ENCODE peak calls at places on chromosomes 5 and 9, in ten cellular contexts. I is heart left ventricle, P is tibial artery, M is mammary epithelial cell, B is K562, J is transverse colon, H is neural progenitor cell, N is prostate gland, T is hepatocyte, D is heart right ventricle. F is an unnamed sample. For H3K36me3, the result is how much of the 10 kb centered on the place peaks cover.

GRCh38 chr5:124289122-124289521 is 457.3 kb downstream of the ZNF608 start:
- DNase-seq in H (no peak), I (peak), N (peak), T (no peak), D (peak), M (no peak), J (peak), B (no peak), P (peak), F (no peak)

GRCh38 chr9:137280478-137281344 is 3.2 kb downstream of the TOR4A start:
- DNase-seq in T (peak), H (peak), J (no peak), I (peak), N (no peak), D (peak), M (no peak), P (no peak), B (no peak), F (no peak)

GRCh38 chr5:27906481-27906880 is 868.1 kb upstream of the CDH9 start:
- DNase-seq in D (no peak), J (no peak), I (no peak), M (peak), T (no peak), B (no peak), H (no peak), N (no peak), P (no peak), F (no peak)

GRCh38 chr5:23001120-23001519 is 148.0 kb upstream of the CDH12 start:
- DNase-seq in D (no peak), H (no peak), I (no peak), B (no peak), M (no peak), N (no peak), P (no peak), T (no peak), J (no peak), F (no peak)

GRCh38 chr5:158273035-158273434 is 414.1 kb upstream of the CLINT1 start:
- DNase-seq in D (no peak), I (no peak), N (no peak), J (no peak), H (peak), B (no peak), T (no peak), M (no peak), P (no peak), F (no peak)

GRCh38 chr5:123151227-123151951 is 62.3 kb downstream of the PRDM6 start:
- DNase-seq in H (no peak), P (no peak), J (no peak), M (no peak), T (no peak), I (no peak), B (no peak), D (no peak), N (no peak), F (no peak)

GRCh38 chr5:126615286-126615685 is 14.5 kb downstream of the PHAX start:
- DNase-seq in J (no peak), H (no peak), P (no peak), D (no peak), T (no peak), M (no peak), B (no peak), I (no peak), N (no peak), F (no peak)

GRCh38 chr9:71911908-71912325 is 478 bp downstream of the C9orf85 start:
- DNase-seq in H (no peak), N (no peak), M (no peak), B (no peak), T (no peak), J (no peak), P (no peak), D (no peak), I (no peak), F (no peak)

GRCh38 chr5:5181650-5182324 is 41.7 kb downstream of the ADAMTS16 start:
- DNase-seq in H (peak), B (no peak), N (no peak), P (no peak), I (no peak), D (no peak), M (no peak), T (no peak), J (no peak), F (no peak)

GRCh38 chr5:31237159-31237558 is 43.7 kb downstream of the CDH6 start:
- DNase-seq in P (no peak), N (no peak), B (no peak), T (no peak), I (no peak), M (no peak), D (no peak), H (no peak), J (no peak), F (no peak)

GRCh38 chr5:43615445-43616184 is 12.6 kb downstream of the NNT start:
- DNase-seq in T (no peak), I (no peak), M (no peak), D (no peak), N (no peak), P (no peak), B (no peak), J (no peak), H (no peak), F (no peak)

GRCh38 chr5:1824903-1825841 is 24.0 kb downstream of the NDUFS6 start:
- DNase-seq in M (no peak), T (no peak), B (no peak), D (no peak), J (no peak), N (no peak), P (no peak), I (no peak), H (no peak), F (no peak)

GRCh38 chr9:71285191-71285656 is 163.8 kb upstream of the TRPM3 start:
- DNase-seq in T (peak), B (peak), H (peak), D (no peak), P (peak), I (peak), N (peak), J (peak), M (peak), F (no peak)

GRCh38 chr5:56637321-56637920 is 177.9 kb upstream of the MAP3K1 start:
- DNase-seq in P (no peak), B (no peak), H (no peak), J (no peak), M (no peak), I (no peak), D (no peak), T (peak), N (no peak), F (no peak)

GRCh38 chr9:76107487-76107886 is 217.0 kb downstream of the PCSK5 start:
- DNase-seq in J (no peak), M (no peak), B (no peak), N (no peak), I (peak), D (no peak), P (peak), T (no peak), H (no peak), F (no peak)

GRCh38 chr9:111980398-111980797 is 83.8 kb downstream of the UGCG start:
- DNase-seq in D (no peak), T (no peak), M (no peak), H (no peak), N (no peak), B (no peak), J (no peak), I (no peak), P (no peak), F (no peak)

GRCh38 chr5:96247733-96248132 is 185.3 kb downstream of the PCSK1 start:
- DNase-seq in P (no peak), D (no peak), T (no peak), N (no peak), J (no peak), I (no peak), M (no peak), H (no peak), B (no peak), F (no peak)

GRCh38 chr9:96484521-96484931 is 34.6 kb downstream of the HABP4 start:
- DNase-seq in N (no peak), I (no peak), T (no peak), B (no peak), M (no peak), D (no peak), P (no peak), H (no peak), J (no peak), F (no peak)

GRCh38 chr5:131418846-131419245 is 155.0 kb downstream of the CDC42SE2 start:
- DNase-seq in M (no peak), J (no peak), H (no peak), B (no peak), T (no peak), I (no peak), D (no peak), N (no peak), P (no peak), F (no peak)

GRCh38 chr5:131417240-131417869 is 153.5 kb downstream of the CDC42SE2 start:
- DNase-seq in T (peak), B (peak), N (peak), P (peak), M (peak), I (peak), H (peak), D (peak), J (peak), F (no peak)

GRCh38 chr5:131423056-131423455 is 159.2 kb downstream of the CDC42SE2 start:
- DNase-seq in B (no peak), D (no peak), P (no peak), N (no peak), T (peak), M (no peak), J (no peak), H (peak), I (no peak), F (no peak)

GRCh38 chr5:131416729-131417128 is 152.9 kb downstream of the CDC42SE2 start:
- DNase-seq in M (no peak), D (no peak), J (no peak), B (no peak), T (no peak), H (no peak), P (no peak), I (no peak), N (no peak), F (no peak)

GRCh38 chr5:131419877-131420276 is 156.0 kb downstream of the CDC42SE2 start:
- DNase-seq in J (no peak), D (no peak), N (no peak), M (no peak), H (no peak), T (no peak), B (no peak), I (no peak), P (no peak), F (no peak)
- H3K36me3 ChIP-seq in J (under half), D (under half), N (under half), M (under half), H (under half), T (under half), B (under half), I (under half), P (under half), F (under half)

GRCh38 chr5:132866342-132867045 is at the start of the genes GDF9 and UQCRQ:
- DNase-seq in H (peak), D (peak), T (peak), N (peak), J (peak), B (peak), M (peak), P (peak), I (peak), F (peak)
- TF ChIP-seq CTCF in H (peak), D (peak), T (peak), N (peak), J (peak), B (peak), M (peak), P (no peak), I (peak), F (no peak)

GRCh38 chr5:80041536-80041935 is 6.4 kb downstream of the THBS4 start:
- DNase-seq in I (no peak), J (no peak), D (no peak), P (no peak), T (no peak), N (peak), B (no peak), M (no peak), H (no peak), F (no peak)
- H3K36me3 ChIP-seq in I (under half), J (under half), D (under half), P (under half), T (under half), N (under half), B (under half), M (under half), H (under half), F (under half)

GRCh38 chr9:20524776-20525175 is 97.5 kb downstream of the MLLT3 start:
- DNase-seq in D (no peak), N (no peak), P (no peak), H (peak), I (no peak), T (no peak), J (peak), M (no peak), B (no peak), F (no peak)
- TF ChIP-seq CTCF in D (no peak), N (no peak), P (no peak), H (peak), I (no peak), T (no peak), J (peak), M (peak), B (no peak), F (no peak)

DNA sequence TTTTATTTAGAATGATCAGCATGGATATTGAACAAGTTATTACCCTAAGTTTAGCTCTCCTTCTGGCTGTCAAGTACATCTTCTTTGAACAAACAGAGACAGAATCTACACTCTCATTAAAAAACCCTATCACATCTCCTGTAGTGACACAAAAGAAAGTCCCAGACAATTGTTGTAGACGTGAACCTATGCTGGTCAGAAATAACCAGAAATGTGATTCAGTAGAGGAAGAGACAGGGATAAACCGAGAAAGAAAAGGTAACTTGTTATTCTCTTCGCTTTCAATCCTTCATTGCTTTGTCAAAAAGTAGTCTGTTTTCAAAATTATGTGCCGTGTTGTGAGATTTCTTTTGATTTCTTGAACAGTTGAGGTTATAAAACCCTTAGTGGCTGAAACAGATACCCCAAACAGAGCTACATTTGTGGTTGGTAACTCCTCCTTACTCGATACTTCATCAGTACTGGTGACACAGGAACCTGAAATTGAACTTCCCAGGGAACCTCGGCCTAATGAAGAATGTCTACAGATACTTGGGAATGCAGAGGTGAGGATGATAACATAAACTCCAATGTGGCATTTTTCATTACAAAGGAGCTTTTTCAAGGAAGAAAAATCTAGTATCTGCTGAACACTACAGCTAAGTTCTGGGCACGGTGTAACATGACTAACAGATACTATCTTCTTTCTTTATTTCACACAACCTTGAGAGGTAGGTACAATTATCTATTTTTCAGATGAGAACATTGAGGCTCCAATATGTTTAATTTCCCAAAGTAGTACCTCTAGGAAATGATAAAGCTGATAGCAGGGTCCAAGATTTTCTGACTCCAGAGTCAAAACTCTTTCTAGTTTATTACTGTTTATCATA is 14.3 kb downstream of the HMGCR start:
- DNase-seq in J (no peak), T (no peak), N (no peak), I (no peak), B (no peak), P (no peak), H (no peak), D (no peak), M (no peak), F (no peak)
- H3K36me3 ChIP-seq in J (under half), T (under half), N (under half), I (half or more), B (half or more), P (half or more), H (half or more), D (under half), M (half or more), F (under half)

DNA sequence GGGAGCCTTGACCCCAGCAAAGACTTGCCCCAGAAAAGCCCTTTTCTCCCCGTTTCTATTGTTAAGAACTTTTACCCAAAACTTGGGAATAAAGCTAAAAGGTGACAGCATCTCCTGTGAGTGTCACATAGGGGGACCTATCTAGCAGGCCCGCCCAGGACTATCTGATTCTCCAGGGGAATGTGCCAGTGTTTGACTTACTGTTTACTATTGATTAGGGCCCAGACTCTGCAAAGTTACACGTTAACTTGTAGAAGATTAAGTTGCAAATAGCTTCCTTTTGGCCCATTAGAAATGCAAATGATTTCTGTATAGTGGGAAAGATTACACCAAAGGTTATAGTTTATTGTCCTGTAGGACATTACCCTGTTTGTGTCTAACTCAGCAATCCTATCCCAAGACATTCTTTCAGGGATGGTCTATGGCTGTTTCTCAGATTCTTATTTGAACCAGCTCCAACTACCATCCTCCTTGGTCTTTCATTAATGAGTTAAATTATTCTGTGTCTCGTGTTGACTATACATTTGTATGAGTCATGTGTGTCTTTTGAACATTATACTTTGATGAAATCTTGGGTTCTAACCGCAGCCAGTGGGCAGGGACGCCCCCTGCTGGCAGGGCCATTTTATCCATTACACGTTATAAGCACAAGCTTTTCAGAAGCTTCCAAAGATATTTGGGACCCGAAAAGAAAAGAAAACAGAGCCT is 60.7 kb downstream of the HRH2 start:
- DNase-seq in B (peak), D (peak), J (peak), T (peak), N (peak), P (peak), M (peak), H (peak), I (peak), F (no peak)
- TF ChIP-seq CTCF in B (peak), D (peak), J (peak), T (peak), N (peak), P (peak), M (peak), H (peak), I (peak), F (peak)

GRCh38 chr9:130666393-130667116 is 2.2 kb downstream of the PRDM12 start:
- DNase-seq in I (no peak), P (no peak), J (no peak), M (no peak), H (peak), D (no peak), B (no peak), N (no peak), T (no peak), F (no peak)
- H3K36me3 ChIP-seq in I (under half), P (under half), J (under half), M (under half), H (under half), D (under half), B (under half), N (under half), T (under half), F (under half)

GRCh38 chr5:67495072-67495471 is 298.5 kb upstream of the CD180 start:
- DNase-seq in I (no peak), N (no peak), H (no peak), M (no peak), D (no peak), T (no peak), P (no peak), B (no peak), J (no peak), F (no peak)

GRCh38 chr5:67494186-67494842 is 297.7 kb upstream of the CD180 start:
- DNase-seq in J (no peak), P (no peak), M (no peak), H (no peak), T (no peak), D (no peak), I (no peak), B (no peak), N (no peak), F (no peak)

GRCh38 chr5:67490543-67491321 is 294.1 kb upstream of the CD180 start:
- DNase-seq in P (no peak), T (no peak), I (no peak), J (peak), M (no peak), H (no peak), N (no peak), D (no peak), B (no peak), F (no peak)

GRCh38 chr5:67496051-67496450 is 299.5 kb upstream of the CD180 start:
- DNase-seq in I (no peak), B (no peak), J (no peak), T (no peak), H (no peak), P (no peak), D (no peak), N (no peak), M (no peak), F (no peak)

GRCh38 chr5:67493676-67494075 is 297.1 kb upstream of the CD180 start:
- DNase-seq in H (peak), N (peak), T (peak), J (peak), M (peak), D (peak), I (peak), P (peak), B (no peak), F (no peak)
- TF ChIP-seq CTCF in H (peak), N (peak), T (peak), J (peak), M (peak), D (peak), I (peak), P (peak), B (no peak), F (no peak)

GRCh38 chr9:121323449-121324151 is 46.5 kb downstream of the STOM start:
- DNase-seq in T (no peak), N (no peak), J (no peak), D (no peak), I (no peak), P (no peak), H (no peak), M (no peak), B (no peak), F (no peak)

GRCh38 chr9:121322737-121323448 is 47.2 kb downstream of the STOM start:
- DNase-seq in M (no peak), T (no peak), J (no peak), B (no peak), P (no peak), I (peak), H (no peak), D (no peak), N (no peak), F (no peak)

GRCh38 chr9:121321039-121321503 is 49.0 kb downstream of the STOM start:
- DNase-seq in I (no peak), N (no peak), M (no peak), P (no peak), J (no peak), H (no peak), T (no peak), D (no peak), B (no peak), F (no peak)

GRCh38 chr9:121324316-121324715 is 45.7 kb downstream of the STOM start:
- DNase-seq in P (no peak), H (no peak), D (no peak), J (no peak), M (no peak), T (no peak), I (peak), N (no peak), B (no peak), F (no peak)

GRCh38 chr9:121322037-121322736 is 47.9 kb downstream of the STOM start:
- DNase-seq in B (no peak), M (peak), J (no peak), N (no peak), H (no peak), T (peak), D (no peak), I (no peak), P (no peak), F (no peak)
- H3K36me3 ChIP-seq in B (under half), M (under half), J (under half), N (under half), H (under half), T (under half), D (under half), I (half or more), P (half or more), F (half or more)